ENCODE peak calls at places on chromosomes 5 and 9, in six cellular contexts. G is astrocyte of the cerebellum, C is heart left ventricle, N is foreskin fibroblast, X is bronchial epithelial cell, W is Peyer's patch. J is an unnamed sample.

GRCh38 chr9:5957166-5957565 is 58.3 kb downstream of the RANBP6 start:
- DNase-seq in X (no peak), W (no peak), G (no peak), C (no peak), N (no peak), J (no peak)

GRCh38 chr5:52787600-52788504 is at the start of the genes ITGA1 and PELO:
- DNase-seq in X (peak; percentile 59), W (peak; percentile 86), N (peak; percentile 71), G (no peak), C (peak; percentile 86), J (no peak)

GRCh38 chr5:101662263-101662662 is 633.8 kb downstream of the SLCO4C1 start:
- DNase-seq in C (no peak), X (no peak), W (no peak), N (no peak), G (no peak), J (no peak)

GRCh38 chr5:136212252-136212721 is 19.3 kb upstream of the SMIM32 start:
- DNase-seq in W (peak; percentile 75), G (no peak), X (peak; percentile 42), C (peak; percentile 76), N (no peak), J (no peak)

GRCh38 chr9:93902051-93902779 is 52.9 kb downstream of the BARX1 start:
- DNase-seq in W (peak; percentile 33), C (no peak), X (no peak), N (no peak), G (no peak), J (no peak)

GRCh38 chr9:129436751-129437625 is 183.9 kb downstream of the C9orf50 start:
- DNase-seq in X (no peak), C (peak; percentile 84), N (no peak), W (peak; percentile 67), G (no peak), J (no peak)

GRCh38 chr5:131685514-131686171 is 50.6 kb upstream of the RAPGEF6 start:
- DNase-seq in W (no peak), X (no peak), C (no peak), G (no peak), N (peak; percentile 17), J (no peak)

GRCh38 chr9:126696091-126696763 is 82.5 kb downstream of the LMX1B start:
- DNase-seq in N (no peak), C (no peak), W (peak; percentile 34), X (no peak), G (no peak), J (no peak)

GRCh38 chr9:79568337-79569084 is 3.3 kb upstream of the TLE4 start:
- DNase-seq in N (no peak), W (no peak), G (no peak), C (no peak), X (no peak), J (no peak)

GRCh38 chr5:116520706-116521105 is 53.9 kb downstream of the SEMA6A start:
- DNase-seq in C (no peak), N (no peak), G (no peak), X (no peak), W (no peak), J (no peak)

GRCh38 chr5:19855031-19855430 is 133.0 kb downstream of the CDH18 start:
- DNase-seq in W (no peak), X (no peak), C (no peak), G (no peak), N (no peak), J (no peak)

GRCh38 chr5:18305288-18305899 is 671.1 kb downstream of the TAF11L14 start:
- DNase-seq in N (peak; percentile 4), X (peak; percentile 45), W (no peak), C (no peak), G (no peak), J (no peak)

GRCh38 chr9:18208166-18209059 is 265.5 kb upstream of the ADAMTSL1 start:
- DNase-seq in G (peak; percentile 16), N (peak; percentile 16), X (peak; percentile 73), W (peak; percentile 59), C (no peak), J (no peak)

GRCh38 chr5:132963175-132964104 is at the start of gene AFF4:
- DNase-seq in C (peak; percentile 99), X (peak; percentile 84), W (peak; percentile 98), G (peak; percentile 84), N (peak; percentile 98), J (peak; percentile 37)
- TF ChIP-seq CTCF in C (no peak), X (no peak), W (peak; percentile 12), G (no peak), N (no peak), J (no peak)

DNA sequence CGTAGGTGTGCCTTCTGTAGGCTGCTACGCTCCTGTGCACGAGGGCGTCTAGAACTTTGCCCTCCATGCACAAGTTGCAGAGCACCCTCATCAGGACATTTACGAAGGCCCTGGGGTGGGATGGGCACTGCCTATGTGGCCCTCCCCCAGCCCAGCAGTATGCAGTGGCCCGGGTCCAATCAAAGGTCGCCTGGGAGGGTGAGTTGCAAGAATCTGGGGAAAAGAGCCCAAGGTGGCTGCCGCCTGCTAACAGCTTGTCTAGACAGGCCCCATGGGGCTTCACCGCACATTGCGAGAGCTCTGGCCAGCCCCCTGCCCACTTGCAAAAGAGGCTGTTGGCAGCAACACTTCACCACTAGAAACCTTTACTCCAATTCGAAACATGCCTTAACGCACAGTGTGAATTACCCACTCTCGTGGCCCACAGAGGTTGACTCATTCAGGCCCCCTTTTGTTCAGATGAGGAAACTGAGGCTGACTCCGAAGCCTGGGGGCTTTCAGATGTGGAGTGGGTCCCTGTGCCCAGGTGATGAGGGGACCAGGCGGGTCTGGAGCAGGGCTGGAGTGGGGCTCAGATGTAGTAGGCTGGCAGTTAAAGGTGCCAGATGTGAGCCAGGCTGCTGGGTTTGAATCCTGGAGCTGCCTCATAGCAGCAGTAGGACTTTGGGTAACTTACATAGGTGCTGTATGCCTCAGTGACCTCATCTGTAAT is 31.8 kb upstream of the IL17B start:
- DNase-seq in N (no peak), G (no peak), X (no peak), W (no peak), C (no peak), J (no peak)
- H3K4me3 ChIP-seq in N (peak overlapping the region; percentile 100), G (no peak overlapping the region), X (no peak overlapping the region), W (peak overlapping the region; percentile 38), C (peak overlapping the region; percentile 14), J (no peak overlapping the region)

GRCh38 chr9:10910779-10911178 is 298.0 kb upstream of the PTPRD start:
- DNase-seq in C (no peak), X (no peak), G (no peak), W (no peak), N (no peak), J (no peak)
- TF ChIP-seq CTCF in C (no peak), X (no peak), G (no peak), W (no peak), N (no peak), J (no peak)

GRCh38 chr5:16233730-16234129 is 54.1 kb upstream of the MARCHF11 start:
- DNase-seq in C (no peak), X (no peak), W (no peak), N (no peak), G (no peak), J (no peak)

GRCh38 chr5:16234598-16234997 is 55.0 kb upstream of the MARCHF11 start:
- DNase-seq in N (no peak), G (no peak), W (no peak), X (no peak), C (no peak), J (no peak)

GRCh38 chr5:16225927-16226326 is 46.3 kb upstream of the MARCHF11 start:
- DNase-seq in G (no peak), X (no peak), N (no peak), W (no peak), C (no peak), J (no peak)

GRCh38 chr5:16229357-16229940 is 49.9 kb upstream of the MARCHF11 start:
- DNase-seq in W (no peak), X (no peak), N (no peak), G (no peak), C (no peak), J (no peak)
- H3K4me3 ChIP-seq in W (no peak overlapping the region), X (no peak overlapping the region), N (no peak overlapping the region), G (no peak overlapping the region), C (no peak overlapping the region), J (no peak overlapping the region)

DNA sequence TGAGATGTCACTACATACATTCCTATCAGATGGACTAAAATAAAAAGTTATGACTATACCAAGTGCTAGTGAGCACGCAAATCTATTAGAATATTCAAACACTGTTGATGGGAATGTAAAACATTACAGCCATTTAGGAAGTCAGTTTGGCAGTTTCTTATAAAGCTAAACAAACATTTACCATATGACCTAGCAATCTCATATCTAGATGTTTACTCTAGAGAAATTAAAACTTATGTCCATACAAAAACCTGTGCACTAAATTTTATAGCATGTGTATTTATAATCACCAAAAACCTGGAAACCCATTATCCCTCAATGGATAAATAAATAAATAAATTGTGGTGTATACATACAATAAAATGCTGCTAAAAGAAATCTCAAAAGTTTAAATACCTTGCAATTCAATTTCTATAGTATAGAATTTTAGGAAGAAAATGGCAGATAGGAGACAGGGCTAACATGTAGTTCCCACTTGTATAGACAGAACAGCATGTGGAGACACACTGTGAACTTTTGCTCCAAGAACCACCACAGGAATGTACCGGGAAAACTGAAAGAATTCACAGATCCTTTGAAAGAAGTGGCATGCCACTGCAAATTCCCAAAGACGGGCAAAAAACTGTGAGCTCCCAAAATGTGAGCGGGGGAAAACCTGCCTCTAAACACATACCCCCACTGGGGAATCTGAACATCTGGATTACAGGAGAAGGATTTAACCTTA is 174.6 kb upstream of the SPEF2 start:
- DNase-seq in C (no peak), G (no peak), W (no peak), N (no peak), X (no peak), J (no peak)
- TF ChIP-seq CTCF in C (no peak), G (no peak), W (no peak), N (no peak), X (no peak), J (no peak)

GRCh38 chr5:123421773-123422172 is 1.4 kb downstream of the CEP120 start:
- DNase-seq in X (no peak), N (no peak), W (no peak), C (no peak), G (no peak), J (no peak)
- H3K4me3 ChIP-seq in X (peak overlapping the region; percentile 83), N (peak overlapping the region; percentile 80), W (peak overlapping the region; percentile 74), C (no peak overlapping the region), G (peak overlapping the region; percentile 69), J (peak overlapping the region; percentile 81)

DNA sequence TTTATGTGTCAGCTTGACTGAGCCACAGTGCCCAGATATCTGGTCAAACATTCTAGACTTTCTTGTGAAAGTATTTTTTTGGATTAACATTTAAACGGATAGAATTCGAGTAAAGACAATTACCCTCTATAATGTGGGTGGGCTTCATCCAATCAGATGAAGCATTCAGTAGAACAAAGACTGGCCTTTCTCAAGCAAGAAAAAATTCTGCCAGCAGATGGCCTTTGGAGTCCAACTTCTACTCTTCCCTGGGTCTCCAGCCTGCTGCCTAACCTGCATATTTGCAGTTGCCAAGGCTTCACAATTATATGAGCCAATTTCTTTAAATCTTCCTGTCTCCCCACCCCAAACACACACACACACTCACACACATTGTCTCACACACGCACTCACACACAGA is 86.4 kb downstream of the MED10 start:
- DNase-seq in W (no peak), C (no peak), G (no peak), X (peak; percentile 25), N (no peak), J (no peak)
- TF ChIP-seq CTCF in W (no peak), C (peak; percentile 40), G (peak; percentile 3), X (peak; percentile 33), N (peak; percentile 16), J (peak; percentile 38)

J was measured in epithelial cell of proximal tubule.